ENCODE peak calls at places on chromosomes 6 and 20, in nine cellular contexts. O, I, P, Q, N, W, X, Z and U are unnamed samples.

GRCh38 chr20:49276895-49277785 is 717 bp downstream of the ZNFX1 start:
- DNase-seq in O (peak; percentile 35), I (no peak), P (no peak), Q (no peak), N (no peak), W (peak; percentile 63), X (no peak), Z (peak; percentile 22), U (peak; percentile 45)

GRCh38 chr20:44471481-44471882 is 4.2 kb upstream of the TTPAL start:
- DNase-seq in O (peak; percentile 36), I (no peak), P (peak; percentile 40), Q (no peak), N (no peak), W (peak; percentile 47), X (no peak), Z (peak; percentile 70), U (no peak)

GRCh38 chr6:139372326-139373153 is 1.9 kb downstream of the CITED2 start:
- DNase-seq in O (no peak), I (no peak), P (peak; percentile 24), Q (no peak), N (no peak), W (no peak), X (peak; percentile 43), Z (peak; percentile 10), U (no peak)

GRCh38 chr6:76839505-76839904 is 623.8 kb downstream of the HTR1B start:
- DNase-seq in O (no peak), I (no peak), P (no peak), Q (no peak), N (no peak), W (no peak), X (no peak), Z (no peak), U (no peak)

GRCh38 chr6:169589699-169590257 is 112.1 kb downstream of the WDR27 start:
- DNase-seq in O (no peak), I (no peak), P (peak; percentile 89), Q (peak; percentile 59), N (no peak), W (no peak), X (peak; percentile 30), Z (peak; percentile 3), U (no peak)

GRCh38 chr6:56370591-56371198 is 123.3 kb upstream of the COL21A1 start:
- DNase-seq in O (no peak), I (no peak), P (peak; percentile 97), Q (peak; percentile 69), N (no peak), W (peak; percentile 51), X (peak; percentile 99), Z (peak; percentile 89), U (no peak)

GRCh38 chr6:135905604-135906300 is 54.3 kb downstream of the PDE7B start:
- DNase-seq in O (no peak), I (no peak), P (peak; percentile 63), Q (no peak), N (no peak), W (no peak), X (no peak), Z (no peak), U (no peak)

GRCh38 chr6:119929121-119929520 is 579.6 kb upstream of the MAN1A1 start:
- DNase-seq in O (no peak), I (no peak), P (no peak), Q (no peak), N (no peak), W (no peak), X (no peak), Z (no peak), U (no peak)

GRCh38 chr6:83055366-83055964 is 10.2 kb downstream of the UBE3D start:
- DNase-seq in O (peak; percentile 78), I (peak; percentile 8), P (peak; percentile 19), Q (peak; percentile 82), N (peak; percentile 40), W (peak; percentile 62), X (peak; percentile 45), Z (peak; percentile 60), U (peak; percentile 50)

GRCh38 chr6:134577998-134578397 is 260.1 kb upstream of the SGK1 start:
- DNase-seq in O (peak; percentile 24), I (peak; percentile 1), P (peak; percentile 25), Q (no peak), N (no peak), W (no peak), X (peak; percentile 40), Z (peak; percentile 12), U (no peak)

GRCh38 chr6:113854531-113855499 is 2.3 kb upstream of the MARCKS start:
- DNase-seq in O (peak; percentile 90), I (no peak), P (peak; percentile 90), Q (peak; percentile 45), N (peak; percentile 93), W (peak; percentile 92), X (peak; percentile 90), Z (peak; percentile 31), U (no peak)

DNA sequence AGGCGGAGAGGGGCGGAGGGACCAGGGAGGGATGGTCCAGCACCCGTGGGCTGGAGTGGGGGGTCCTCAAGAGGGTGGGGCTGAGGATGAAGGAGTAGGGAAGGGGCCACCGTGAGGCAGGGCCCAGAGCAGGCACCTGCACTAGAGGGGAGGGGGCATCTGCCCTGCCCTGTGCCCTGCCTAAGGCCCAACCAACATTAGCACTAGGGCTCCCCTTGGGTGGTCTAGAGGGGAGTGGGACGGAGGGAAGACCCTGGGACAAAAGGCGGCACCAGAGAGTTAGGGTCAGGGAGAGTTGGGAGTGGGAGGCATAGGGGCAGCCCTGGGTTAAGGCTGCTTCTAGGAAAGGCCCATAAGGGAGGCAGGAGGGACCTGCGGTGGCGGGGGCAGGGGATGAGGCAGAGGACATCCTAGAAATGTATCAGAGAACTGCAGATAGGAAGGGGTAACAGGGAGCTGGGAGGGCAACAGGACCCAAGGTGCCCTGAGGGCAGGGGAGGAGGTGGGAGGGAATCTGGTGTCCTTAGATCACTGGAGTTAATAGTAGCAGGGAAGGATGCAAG is 24.5 kb downstream of the HLA-F start:
- DNase-seq in O (peak; percentile 20), I (no peak), P (no peak), Q (no peak), N (no peak), W (peak; percentile 25), X (no peak), Z (no peak), U (no peak)
- H2AFZ ChIP-seq in O (no peak overlapping the region), I (no peak overlapping the region), P (peak overlapping the region; percentile 0), Q (no peak overlapping the region), N (no peak overlapping the region), W (no peak overlapping the region), X (peak overlapping the region; percentile 99), Z (peak overlapping the region; percentile 97), U (no peak overlapping the region)

GRCh38 chr6:90146914-90147668 is 149.6 kb downstream of the BACH2 start:
- DNase-seq in O (no peak), I (no peak), P (no peak), Q (peak; percentile 56), N (no peak), W (peak; percentile 40), X (no peak), Z (no peak), U (no peak)
- H4K20me1 ChIP-seq in O (no peaks in the 10 kb centered on the region), I (no peaks in the 10 kb centered on the region), P (no peaks in the 10 kb centered on the region), Q (no peaks in the 10 kb centered on the region), N (no peaks in the 10 kb centered on the region), W (no peaks in the 10 kb centered on the region), X (no peaks in the 10 kb centered on the region), Z (no peaks in the 10 kb centered on the region), U (no peaks in the 10 kb centered on the region)

DNA sequence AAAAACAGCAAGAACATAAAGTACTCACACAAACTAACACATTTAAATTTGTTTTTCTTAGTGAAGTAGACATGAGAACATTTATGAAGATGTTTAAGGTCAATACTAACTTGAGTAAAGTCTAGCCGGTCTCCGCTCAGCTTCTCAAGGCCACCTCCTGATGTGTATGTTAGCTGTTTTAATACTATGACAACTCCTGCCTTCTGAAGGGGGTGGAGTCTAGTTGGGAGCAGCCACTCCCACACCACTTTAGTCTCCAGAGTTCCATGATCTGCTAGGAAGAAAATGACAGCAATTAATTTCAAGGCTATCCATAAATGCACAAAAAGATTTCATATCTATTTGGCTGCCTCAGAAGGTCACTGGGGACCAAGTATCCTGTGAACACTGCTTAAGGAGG is at the start of gene GSTA3:
- DNase-seq in O (no peak), I (no peak), P (no peak), Q (no peak), N (no peak), W (no peak), X (no peak), Z (no peak), U (no peak)
- H3K27ac ChIP-seq in O (no peak within 1 kb of the TSS), I (no peak within 1 kb of the TSS), P (no peak within 1 kb of the TSS), Q (no peak within 1 kb of the TSS), N (no peak within 1 kb of the TSS), W (no peak within 1 kb of the TSS), X (no peak within 1 kb of the TSS), Z (no peak within 1 kb of the TSS), U (no peak within 1 kb of the TSS)

DNA sequence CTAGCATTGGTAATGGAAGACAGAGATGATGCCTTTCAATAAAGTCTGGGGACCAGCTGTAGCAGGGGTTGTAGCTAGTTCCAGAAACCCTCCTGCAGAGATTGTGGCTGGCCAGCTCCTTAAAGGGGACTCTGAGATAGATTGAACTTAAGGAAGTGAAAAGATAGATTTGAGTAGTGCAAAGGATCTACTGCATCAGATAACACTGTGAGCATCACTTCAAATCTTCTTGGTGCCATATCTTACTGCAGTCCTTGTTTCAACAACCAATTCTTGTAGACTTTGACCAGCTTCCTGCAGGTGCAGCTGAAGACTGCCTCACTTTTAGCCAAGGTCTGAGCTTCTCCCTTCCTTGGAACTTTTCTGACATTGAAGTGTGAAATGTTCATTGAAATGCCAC is 14.8 kb upstream of the CEP162 start:
- DNase-seq in O (no peak), I (no peak), P (no peak), Q (no peak), N (no peak), W (no peak), X (no peak), Z (no peak), U (no peak)
- H2AFZ ChIP-seq in O (no peak overlapping the region), I (no peak overlapping the region), P (no peak overlapping the region), Q (no peak overlapping the region), N (no peak overlapping the region), W (no peak overlapping the region), X (no peak overlapping the region), Z (no peak overlapping the region), U (no peak overlapping the region)

DNA sequence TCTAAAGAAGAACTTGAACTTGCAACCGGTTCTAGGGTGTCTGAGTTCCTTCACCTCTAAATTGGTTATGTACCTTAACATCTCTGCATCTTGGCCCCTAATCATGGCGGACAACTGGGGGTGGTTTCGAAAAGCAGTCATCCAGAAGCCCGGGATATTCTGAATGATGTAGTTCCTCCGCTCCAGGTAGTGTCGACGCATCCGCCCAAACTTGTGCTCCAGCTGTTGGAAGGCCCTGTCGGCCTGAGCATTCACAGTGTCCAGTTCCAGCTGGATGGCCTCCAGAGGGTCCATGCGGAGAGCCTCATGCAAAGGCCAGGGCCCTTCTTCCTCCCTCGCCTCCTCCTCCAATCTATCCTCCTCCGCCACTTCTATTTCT is 888 bp downstream of the TSPYL1 start:
- DNase-seq in O (peak; percentile 45), I (no peak), P (no peak), Q (peak; percentile 44), N (no peak), W (peak; percentile 44), X (no peak), Z (no peak), U (no peak)
- H4K20me1 ChIP-seq in O (peaks cover 11% of the 10 kb centered on the region), I (no peaks in the 10 kb centered on the region), P (no peaks in the 10 kb centered on the region), Q (peaks cover 39% of the 10 kb centered on the region), N (no peaks in the 10 kb centered on the region), W (peaks cover 34% of the 10 kb centered on the region), X (peaks cover 3% of the 10 kb centered on the region), Z (peaks cover 34% of the 10 kb centered on the region), U (peaks cover 28% of the 10 kb centered on the region)

GRCh38 chr6:89987140-89987539 is 92.9 kb downstream of the GJA10 start:
- DNase-seq in O (no peak), I (no peak), P (no peak), Q (no peak), N (no peak), W (no peak), X (no peak), Z (no peak), U (no peak)
- H3K27ac ChIP-seq in O (no peak overlapping the region), I (no peak overlapping the region), P (peak overlapping the region; percentile 61), Q (no peak overlapping the region), N (no peak overlapping the region), W (peak overlapping the region; percentile 99), X (no peak overlapping the region), Z (no peak overlapping the region), U (no peak overlapping the region)